ENCODE peak calls at places on chromosomes 2 and 18, in seven cellular contexts. A, Z, M, D, S, W and E are unnamed samples.

GRCh38 chr18:31493941-31494340 is 4.0 kb upstream of the DSG2 start:
- DNase-seq in A (no peak), Z (no peak), M (no peak), D (no peak), S (no peak), W (no peak), E (no peak)

GRCh38 chr2:172098650-172099471 is 3.8 kb downstream of the DLX2 start:
- DNase-seq in A (peak), Z (peak), M (peak), D (no peak), S (peak), W (peak), E (peak)

GRCh38 chr2:216761809-216762208 is 66.5 kb upstream of the IGFBP5 start:
- DNase-seq in A (no peak), Z (no peak), M (no peak), D (no peak), S (no peak), W (no peak), E (no peak)

GRCh38 chr18:32730620-32731021 is 42.2 kb downstream of the KLHL14 start:
- DNase-seq in A (no peak), Z (peak), M (peak), D (no peak), S (no peak), W (no peak), E (no peak)

GRCh38 chr2:38610851-38611801 is 8.4 kb upstream of the HNRNPLL start:
- DNase-seq in A (no peak), Z (peak), M (no peak), D (no peak), S (no peak), W (no peak), E (no peak)

GRCh38 chr18:48922801-48923730 is 27.7 kb downstream of the SMAD7 start:
- DNase-seq in A (no peak), Z (peak), M (peak), D (peak), S (peak), W (no peak), E (peak)

GRCh38 chr2:120314656-120315366 is 31.1 kb upstream of the INHBB start:
- DNase-seq in A (no peak), Z (no peak), M (no peak), D (no peak), S (no peak), W (no peak), E (no peak)

GRCh38 chr2:68565858-68566257 is 77.5 kb upstream of the PROKR1 start:
- DNase-seq in A (no peak), Z (no peak), M (peak), D (no peak), S (no peak), W (no peak), E (no peak)

GRCh38 chr2:127454595-127455565 is 36.7 kb downstream of the PROC start:
- DNase-seq in A (peak), Z (no peak), M (no peak), D (no peak), S (no peak), W (no peak), E (no peak)

GRCh38 chr2:81858998-81859397 is 1554.4 kb upstream of the LRRTM1 start:
- DNase-seq in A (no peak), Z (no peak), M (no peak), D (no peak), S (no peak), W (no peak), E (no peak)

GRCh38 chr2:10078001-10078400 is 2.2 kb downstream of the CYS1 start:
- DNase-seq in A (no peak), Z (no peak), M (no peak), D (no peak), S (peak), W (no peak), E (no peak)

GRCh38 chr2:10078704-10079191 is 1.5 kb downstream of the CYS1 start:
- DNase-seq in A (no peak), Z (peak), M (peak), D (peak), S (peak), W (no peak), E (no peak)

GRCh38 chr2:10079192-10079930 is 850 bp downstream of the CYS1 start:
- DNase-seq in A (peak), Z (peak), M (peak), D (peak), S (peak), W (no peak), E (peak)

GRCh38 chr2:10080536-10081304 is 509 bp upstream of the CYS1 start:
- DNase-seq in A (no peak), Z (no peak), M (peak), D (no peak), S (peak), W (no peak), E (peak)

DNA sequence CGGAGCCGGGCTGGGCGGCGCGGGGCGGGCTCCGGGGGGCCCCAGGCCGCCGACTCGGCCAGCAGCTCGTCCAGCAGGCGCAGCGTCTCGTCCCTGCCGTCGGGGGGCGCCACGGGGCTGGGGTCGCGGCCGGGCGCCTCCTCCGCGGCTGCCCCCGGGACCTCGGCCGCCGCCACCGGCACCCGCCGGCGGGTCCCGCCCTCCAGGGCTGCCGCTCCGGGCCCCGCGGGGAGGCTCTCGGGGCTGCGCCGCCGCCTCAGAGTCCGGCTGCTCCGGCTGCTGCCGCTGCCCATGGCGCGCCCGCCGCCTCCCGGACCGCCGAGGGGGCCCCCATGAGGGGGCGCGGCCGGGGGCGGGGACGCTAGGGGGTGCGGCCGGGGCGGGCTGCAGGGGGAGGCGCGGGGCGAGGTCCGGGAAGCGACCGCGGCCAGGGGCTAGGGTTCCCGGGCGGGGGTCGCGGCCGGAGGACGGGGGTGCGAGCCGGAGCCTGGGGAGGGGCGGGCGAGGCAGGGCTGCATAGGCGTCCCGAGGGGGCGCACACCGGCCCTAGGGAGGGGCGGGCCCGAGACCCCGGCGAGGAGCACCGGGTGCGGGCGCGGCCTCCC is at the start of gene CYS1:
- DNase-seq in A (peak), Z (peak), M (peak), D (no peak), S (peak), W (no peak), E (peak)
- TF ChIP-seq CTCF in A (no peak), Z (no peak), M (peak), D (no peak), S (peak), W (no peak), E (no peak)

DNA sequence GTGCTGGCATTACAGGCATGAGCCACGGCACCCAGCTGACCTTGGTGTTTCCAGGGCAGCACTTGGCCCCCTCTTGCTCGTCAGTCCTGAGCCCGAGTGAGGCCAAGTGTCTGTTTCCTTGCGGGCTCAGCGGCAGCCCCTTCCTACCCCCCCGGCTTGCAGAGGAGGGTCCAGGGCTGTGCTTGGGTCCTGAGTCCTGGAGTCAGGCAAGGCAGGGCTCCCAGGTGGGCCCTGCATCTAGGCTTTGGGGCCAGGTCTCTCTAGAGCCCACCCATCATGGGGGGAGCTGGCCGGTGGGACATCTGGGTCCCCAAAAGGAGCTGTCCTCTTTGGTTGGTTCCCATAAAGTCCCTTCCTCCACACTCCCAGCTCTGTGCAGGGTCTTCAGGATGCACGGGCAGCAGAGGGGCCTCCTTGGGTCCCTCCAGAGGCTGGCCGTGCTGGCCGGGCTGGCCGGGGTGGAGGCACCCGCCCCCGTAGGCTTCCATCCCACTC is 63.7 kb upstream of the HPCAL1 start:
- DNase-seq in A (no peak), Z (no peak), M (no peak), D (no peak), S (no peak), W (no peak), E (peak)
- TF ChIP-seq CTCF in A (no peak), Z (no peak), M (no peak), D (no peak), S (no peak), W (no peak), E (no peak)

GRCh38 chr2:228681979-228682378 is 500.5 kb upstream of the SPHKAP start:
- DNase-seq in A (no peak), Z (no peak), M (no peak), D (no peak), S (no peak), W (no peak), E (no peak)

GRCh38 chr2:228675715-228676114 is 494.2 kb upstream of the SPHKAP start:
- DNase-seq in A (no peak), Z (peak), M (no peak), D (no peak), S (no peak), W (no peak), E (no peak)

GRCh38 chr2:228678110-228678509 is 496.6 kb upstream of the SPHKAP start:
- DNase-seq in A (no peak), Z (no peak), M (no peak), D (no peak), S (no peak), W (no peak), E (no peak)

DNA sequence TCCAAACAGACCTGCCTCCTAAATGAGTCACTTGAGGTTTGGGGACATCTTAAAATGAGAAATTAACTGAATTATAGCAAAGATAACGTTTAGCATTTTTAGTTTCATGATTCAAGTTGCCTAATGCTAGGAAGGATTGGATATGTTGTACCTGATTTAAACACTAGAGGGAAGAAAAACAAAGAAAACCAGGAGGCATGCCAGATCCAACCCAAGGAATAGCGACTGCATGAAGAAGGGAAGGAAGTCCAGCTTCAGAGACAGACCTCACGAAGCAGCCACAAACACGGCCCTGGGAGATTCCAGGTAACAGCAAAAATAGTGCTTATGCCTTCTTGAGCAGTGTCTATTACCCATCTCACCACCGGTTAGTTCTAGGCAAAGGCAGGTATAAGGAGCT is 499.9 kb upstream of the SPHKAP start:
- DNase-seq in A (no peak), Z (peak), M (peak), D (no peak), S (no peak), W (no peak), E (no peak)
- TF ChIP-seq CTCF in A (peak), Z (peak), M (peak), D (peak), S (no peak), W (no peak), E (peak)

DNA sequence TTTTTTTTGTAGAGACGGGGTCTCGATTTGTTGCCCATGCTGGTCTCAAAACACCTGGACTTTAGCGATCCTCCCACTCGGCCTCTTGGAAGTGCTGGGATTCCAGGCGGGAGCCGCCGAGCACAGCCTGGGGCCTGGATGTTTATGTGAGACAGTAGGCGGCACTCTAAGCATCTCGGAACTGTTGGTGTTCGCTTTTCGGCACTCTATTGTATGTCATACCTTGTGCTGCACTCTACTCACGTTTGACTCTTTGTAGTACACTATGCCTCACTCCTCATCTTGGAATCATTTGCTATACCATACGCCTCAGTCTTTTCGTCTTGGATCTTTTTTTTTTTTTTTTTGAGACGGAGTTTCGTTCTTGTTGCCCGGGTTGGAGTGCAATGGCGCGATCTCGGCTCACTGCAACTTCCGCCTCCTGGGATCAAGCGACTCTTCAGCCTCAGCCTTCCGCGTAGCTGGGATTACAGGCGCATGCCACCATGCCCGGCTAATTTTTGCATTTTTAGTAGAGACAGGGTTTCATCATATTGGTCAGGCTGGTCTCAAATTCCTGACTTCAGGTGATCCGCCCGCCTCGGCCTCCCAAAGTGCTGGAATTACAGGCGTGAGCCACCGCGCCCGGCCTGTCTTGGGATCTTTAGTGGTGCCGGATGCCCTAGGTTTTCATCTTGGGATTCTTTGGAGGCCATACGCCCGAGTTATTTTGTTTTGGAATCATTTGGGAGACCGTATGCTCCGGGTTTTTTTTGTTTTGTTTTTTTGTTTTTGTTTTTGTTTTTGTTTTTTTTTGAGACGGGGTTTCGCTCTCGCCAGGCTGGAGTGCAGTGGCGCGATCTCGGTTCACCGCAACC is 24.2 kb upstream of the ZDBF2 start:
- DNase-seq in A (peak), Z (peak), M (peak), D (no peak), S (no peak), W (no peak), E (no peak)
- TF ChIP-seq CTCF in A (peak), Z (peak), M (peak), D (no peak), S (no peak), W (no peak), E (no peak)